ENCODE peak calls at places on chromosomes 4 and X, in ten cellular contexts. M, C, K, X, P, D, F, U, Z and V are unnamed samples. For H3K36me3, the result is how much of the 10 kb centered on the place peaks cover.

GRCh38 chr4:34158883-34159282 is 2085.4 kb downstream of the ARAP2 start:
- DNase-seq in C (no peak), M (no peak), F (no peak), D (no peak), Z (no peak), X (no peak), K (no peak), U (no peak), P (no peak), V (no peak)

GRCh38 chrX:84118315-84118714 is 69.7 kb downstream of the RPS6KA6 start:
- DNase-seq in C (no peak), M (no peak), K (no peak), F (no peak), P (no peak), U (no peak), X (no peak), D (no peak), Z (no peak), V (no peak)

GRCh38 chrX:130772313-130773140 is 130.5 kb downstream of the ENOX2 start:
- DNase-seq in K (peak), D (peak), M (no peak), C (peak), P (no peak), Z (no peak), F (no peak), X (no peak), U (no peak), V (no peak)

GRCh38 chrX:113058634-113059033 is 218.0 kb upstream of the AMOT start:
- DNase-seq in P (no peak), C (no peak), U (no peak), F (no peak), D (no peak), Z (no peak), K (no peak), X (no peak), M (no peak), V (no peak)

GRCh38 chr4:121272526-121272925 is 108.3 kb downstream of the QRFPR start:
- DNase-seq in C (peak), Z (no peak), K (peak), D (no peak), U (no peak), P (no peak), F (peak), X (no peak), M (no peak), V (no peak)

GRCh38 chr4:107740950-107741701 is 21.1 kb upstream of the PAPSS1 start:
- DNase-seq in C (peak), U (peak), Z (peak), X (peak), K (peak), P (no peak), M (peak), D (no peak), F (no peak), V (peak)

GRCh38 chr4:123209436-123209835 is 187.2 kb upstream of the SPRY1 start:
- DNase-seq in C (peak), Z (no peak), K (peak), P (no peak), X (no peak), D (no peak), F (no peak), M (no peak), U (no peak), V (no peak)

GRCh38 chr4:83356899-83357661 is 22.4 kb upstream of the HPSE start:
- DNase-seq in D (no peak), X (no peak), C (peak), M (no peak), K (peak), F (no peak), Z (no peak), U (no peak), P (no peak), V (no peak)

GRCh38 chr4:99537674-99538073 is 26.2 kb downstream of the TRMT10A start:
- DNase-seq in X (no peak), F (no peak), P (no peak), Z (no peak), K (no peak), U (no peak), C (no peak), M (no peak), D (no peak), V (no peak)

GRCh38 chr4:172726001-172726423 is 442.6 kb upstream of the GALNT7 start:
- DNase-seq in P (peak), C (no peak), X (no peak), F (no peak), K (no peak), D (no peak), M (no peak), U (no peak), Z (no peak), V (no peak)

DNA sequence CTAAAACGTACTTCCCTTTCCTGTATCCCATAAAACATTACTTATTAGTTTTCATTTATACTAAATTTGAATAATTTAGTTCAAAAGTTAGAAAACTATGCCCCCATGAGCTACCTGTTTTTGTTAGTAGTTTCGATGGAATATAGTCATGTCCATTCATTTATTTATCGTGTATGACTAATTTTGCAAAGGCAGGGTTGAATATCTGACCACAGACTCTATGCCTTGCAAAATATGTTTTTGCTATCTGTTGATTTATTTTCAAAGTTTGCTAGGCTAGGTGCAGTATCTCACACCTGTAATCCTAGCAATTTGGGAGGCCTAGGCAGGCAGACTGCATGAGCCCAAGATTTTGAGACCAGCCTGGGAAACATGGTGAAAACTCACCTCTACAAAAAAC is 78.4 kb downstream of the PDS5A start:
- DNase-seq in F (no peak), C (no peak), K (no peak), M (no peak), Z (no peak), U (no peak), P (no peak), D (no peak), X (no peak), V (no peak)
- H3K36me3 ChIP-seq in F (under half), C (half or more), K (under half), M (half or more), Z (half or more), U (under half), P (half or more), D (half or more), X (half or more), V (under half)

GRCh38 chrX:1400049-1400448 is 8.1 kb upstream of the SLC25A6 start:
- DNase-seq in D (no peak), U (no peak), F (no peak), P (no peak), Z (no peak), M (no peak), K (no peak), X (no peak), C (no peak), V (peak)
- TF ChIP-seq CTCF in D (no peak), U (no peak), F (no peak), P (no peak), Z (no peak), M (no peak), K (no peak), X (no peak), C (no peak), V (no peak)

GRCh38 chr4:158904815-158905214 is 136.0 kb downstream of the FNIP2 start:
- DNase-seq in M (no peak), X (no peak), K (no peak), C (no peak), Z (no peak), F (no peak), P (no peak), D (no peak), U (no peak), V (no peak)
- H3K36me3 ChIP-seq in M (under half), X (under half), K (under half), C (under half), Z (half or more), F (under half), P (half or more), D (under half), U (under half), V (under half)

GRCh38 chrX:10636851-10637250 is 16.5 kb upstream of the MID1 start:
- DNase-seq in C (no peak), D (no peak), P (no peak), X (no peak), F (no peak), Z (no peak), M (no peak), U (no peak), K (no peak), V (no peak)

GRCh38 chrX:10634681-10635161 is 14.3 kb upstream of the MID1 start:
- DNase-seq in P (no peak), Z (no peak), U (no peak), C (peak), F (no peak), D (no peak), X (no peak), K (peak), M (no peak), V (no peak)

GRCh38 chrX:10631416-10632145 is 11.2 kb upstream of the MID1 start:
- DNase-seq in F (no peak), D (no peak), X (no peak), C (no peak), M (no peak), Z (no peak), K (no peak), P (no peak), U (no peak), V (no peak)

GRCh38 chrX:10633722-10634121 is 13.3 kb upstream of the MID1 start:
- DNase-seq in U (peak), Z (peak), M (peak), K (peak), C (peak), D (no peak), P (no peak), X (peak), F (no peak), V (no peak)

GRCh38 chrX:10636337-10636736 is 16.0 kb upstream of the MID1 start:
- DNase-seq in Z (peak), D (peak), M (no peak), K (peak), C (peak), F (no peak), P (no peak), X (peak), U (peak), V (no peak)
- TF ChIP-seq CTCF in Z (peak), D (peak), M (peak), K (peak), C (peak), F (peak), P (peak), X (peak), U (peak), V (peak)

GRCh38 chr4:2472187-2472586 is 3.3 kb downstream of the RNF4 start:
- DNase-seq in K (no peak), F (no peak), X (no peak), D (no peak), U (no peak), M (no peak), Z (no peak), C (no peak), P (no peak), V (no peak)
- H3K36me3 ChIP-seq in K (under half), F (under half), X (under half), D (under half), U (under half), M (under half), Z (under half), C (under half), P (under half), V (under half)